ENCODE peak calls at places on chromosome 5, in five cellular contexts. Q is GM23338, C is vagina, I is prostate gland, V is suprapubic skin. G is an unnamed sample.

GRCh38 chr5:111942214-111942613 is 185.2 kb upstream of the NREP start:
- DNase-seq in Q (no peak), C (no peak), I (no peak), V (no peak), G (no peak)

GRCh38 chr5:64505769-64506566 is at the start of gene RGS7BP:
- DNase-seq in Q (peak; percentile 81), C (no peak), I (peak; percentile 26), V (no peak), G (no peak)

GRCh38 chr5:143064207-143064606 is 294.0 kb downstream of the ARHGAP26 start:
- DNase-seq in Q (no peak), C (no peak), I (no peak), V (no peak), G (no peak)

GRCh38 chr5:107257885-107258520 is 412.7 kb downstream of the EFNA5 start:
- DNase-seq in Q (no peak), C (no peak), I (no peak), V (no peak), G (no peak)

GRCh38 chr5:64759960-64760695 is 8.4 kb downstream of the SREK1IP1 start:
- DNase-seq in Q (peak; percentile 28), C (no peak), I (no peak), V (no peak), G (no peak)

GRCh38 chr5:116521173-116521872 is 53.3 kb downstream of the SEMA6A start:
- DNase-seq in Q (no peak), C (no peak), I (no peak), V (no peak), G (no peak)

GRCh38 chr5:16160706-16161105 is 18.9 kb downstream of the MARCHF11 start:
- DNase-seq in Q (peak; percentile 89), C (no peak), I (no peak), V (no peak), G (no peak)

GRCh38 chr5:85452322-85453025 is 1067.8 kb upstream of the EDIL3 start:
- DNase-seq in Q (no peak), C (no peak), I (no peak), V (no peak), G (no peak)

GRCh38 chr5:19564036-19564435 is 424.0 kb downstream of the CDH18 start:
- DNase-seq in Q (no peak), C (no peak), I (no peak), V (no peak), G (no peak)

GRCh38 chr5:104345513-104345823 is 782.9 kb upstream of the NUDT12 start:
- DNase-seq in Q (no peak), C (no peak), I (no peak), V (no peak), G (no peak)

GRCh38 chr5:9869616-9870288 is 239.6 kb upstream of the TAS2R1 start:
- DNase-seq in Q (no peak), C (no peak), I (no peak), V (no peak), G (no peak)

GRCh38 chr5:78907255-78907886 is 77.7 kb downstream of the ARSB start:
- DNase-seq in Q (no peak), C (no peak), I (no peak), V (no peak), G (peak; percentile 77)

GRCh38 chr5:113546711-113547159 is 33.2 kb downstream of the YTHDC2 start:
- DNase-seq in Q (no peak), C (no peak), I (no peak), V (no peak), G (no peak)

DNA sequence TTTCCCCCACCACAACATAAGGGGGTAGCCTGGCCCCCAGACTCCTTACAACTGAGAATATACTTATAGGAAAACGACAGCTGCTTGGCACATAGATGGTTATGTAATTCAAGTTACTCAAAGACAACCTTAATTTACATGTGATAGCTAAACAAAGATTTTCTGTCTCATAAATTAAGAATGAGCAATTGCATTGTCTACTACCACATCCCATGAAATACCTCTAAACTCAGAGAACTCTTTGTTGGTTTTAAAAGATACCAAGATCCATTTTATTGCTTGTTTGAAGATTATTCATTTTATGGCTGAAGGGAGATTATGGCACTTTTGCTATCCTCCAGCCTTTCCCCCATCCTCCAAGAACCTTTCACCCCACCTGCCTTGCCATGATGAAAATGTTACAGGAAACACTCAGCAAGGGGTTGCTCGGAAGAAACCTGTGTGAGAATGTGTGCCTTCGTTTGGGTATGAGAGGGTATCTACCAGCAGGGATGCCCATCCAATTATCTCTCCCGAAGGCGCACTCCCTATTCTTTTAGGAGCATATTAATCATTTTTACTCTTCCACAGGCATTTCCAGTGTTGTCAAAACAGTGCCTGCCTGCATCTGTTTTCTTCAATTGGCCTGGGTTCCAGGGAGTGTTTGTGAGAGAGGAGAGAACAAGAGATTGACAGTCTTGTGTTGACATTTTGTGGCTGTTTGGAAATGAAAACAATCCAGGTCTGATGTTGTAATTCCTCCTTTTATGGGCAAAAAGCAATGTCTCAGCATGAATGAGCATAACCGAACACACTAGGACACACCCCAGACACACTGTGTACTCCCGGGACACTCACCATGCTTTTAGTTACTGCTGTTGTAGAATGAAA is 208.0 kb upstream of the ANKRD55 start:
- DNase-seq in Q (no peak), C (no peak), I (peak; percentile 79), V (no peak), G (no peak)
- TF ChIP-seq POLR2AphosphoS5 in Q (no peak), C (peak; percentile 77), I (peak; percentile 95), V (no peak), G (peak; percentile 32)

DNA sequence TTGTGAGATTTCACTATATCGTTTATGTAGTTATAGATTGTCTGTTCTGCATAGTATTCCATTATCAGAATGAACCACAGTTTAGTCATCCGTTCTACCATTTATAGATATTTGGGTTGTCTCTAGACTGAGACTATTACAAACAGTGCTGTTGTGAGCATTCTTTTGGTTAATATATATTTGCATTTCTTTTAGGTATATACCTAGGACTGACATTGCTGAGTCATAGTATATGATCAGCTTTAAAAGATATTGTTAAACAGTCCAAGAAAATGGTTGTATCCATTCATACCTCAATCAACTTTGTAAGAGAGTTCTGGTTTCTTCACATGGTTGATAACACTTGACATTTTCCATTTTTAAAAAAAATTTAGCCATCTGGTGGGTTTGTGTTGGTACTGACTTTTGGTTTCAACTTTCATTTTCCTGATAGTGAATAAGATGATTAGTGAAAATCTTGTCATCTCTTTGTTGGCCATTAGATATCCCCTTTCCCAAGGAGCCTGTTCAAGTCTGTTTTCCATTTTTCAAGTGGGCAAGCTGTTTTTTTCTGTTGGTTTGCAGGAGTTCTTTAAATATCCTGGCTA is 22.9 kb upstream of the ADAM19 start:
- DNase-seq in Q (no peak), C (no peak), I (no peak), V (no peak), G (no peak)
- H3K4me1 ChIP-seq in Q (no peaks in the 10 kb centered on the region), C (no peaks in the 10 kb centered on the region), I (no peaks in the 10 kb centered on the region), V (no peaks in the 10 kb centered on the region), G (no peaks in the 10 kb centered on the region)

GRCh38 chr5:42872865-42873264 is 61.2 kb upstream of the SELENOP start:
- DNase-seq in Q (no peak), C (no peak), I (no peak), V (no peak), G (no peak)
- TF ChIP-seq POLR2AphosphoS5 in Q (no peak), C (no peak), I (no peak), V (no peak), G (no peak)

GRCh38 chr5:126523818-126524522 is 71.0 kb downstream of the ALDH7A1 start:
- DNase-seq in Q (no peak), C (no peak), I (no peak), V (no peak), G (no peak)
- H3K4me1 ChIP-seq in Q (peaks cover 7% of the 10 kb centered on the region), C (peaks cover 28% of the 10 kb centered on the region), I (peaks cover 5% of the 10 kb centered on the region), V (peaks cover 44% of the 10 kb centered on the region), G (peaks cover 48% of the 10 kb centered on the region)

DNA sequence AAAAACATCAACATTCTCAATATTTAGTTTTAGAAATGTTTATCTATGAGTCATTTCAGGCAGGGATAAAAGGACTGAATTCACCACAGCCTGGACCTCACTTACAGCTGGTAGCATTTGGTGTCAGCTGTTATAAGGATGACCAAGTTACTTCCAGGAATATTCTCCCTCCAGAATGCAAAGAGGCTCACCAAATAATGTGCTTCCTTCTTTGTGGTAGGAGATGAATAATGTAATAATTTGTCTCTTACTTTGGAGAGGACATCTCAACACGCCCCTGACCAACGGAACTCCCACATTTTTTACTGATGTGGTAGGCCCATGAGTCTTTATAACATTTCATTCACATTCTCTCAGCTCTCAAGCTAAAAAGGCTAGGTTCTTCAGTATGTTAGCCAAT is 825.9 kb upstream of the GRAMD2B start:
- DNase-seq in Q (no peak), C (no peak), I (no peak), V (no peak), G (no peak)
- TF ChIP-seq POLR2AphosphoS5 in Q (no peak), C (no peak), I (no peak), V (no peak), G (no peak)

GRCh38 chr5:36613771-36614656 is 7.6 kb downstream of the SLC1A3 start:
- DNase-seq in Q (no peak), C (no peak), I (no peak), V (no peak), G (no peak)

GRCh38 chr5:36610629-36611028 is 4.2 kb downstream of the SLC1A3 start:
- DNase-seq in Q (no peak), C (no peak), I (no peak), V (no peak), G (no peak)

GRCh38 chr5:36613241-36613640 is 6.8 kb downstream of the SLC1A3 start:
- DNase-seq in Q (no peak), C (no peak), I (no peak), V (no peak), G (no peak)

GRCh38 chr5:36614657-36615308 is 8.4 kb downstream of the SLC1A3 start:
- DNase-seq in Q (no peak), C (no peak), I (no peak), V (no peak), G (no peak)

GRCh38 chr5:36611520-36612274 is 5.3 kb downstream of the SLC1A3 start:
- DNase-seq in Q (no peak), C (no peak), I (no peak), V (no peak), G (no peak)
- H3K4me1 ChIP-seq in Q (peaks cover 29% of the 10 kb centered on the region), C (peaks cover 14% of the 10 kb centered on the region), I (no peaks in the 10 kb centered on the region), V (peaks cover 10% of the 10 kb centered on the region), G (peaks cover 5% of the 10 kb centered on the region)

GRCh38 chr5:146494656-146495055 is 21.3 kb downstream of the GPR151 start:
- DNase-seq in Q (no peak), C (no peak), I (no peak), V (no peak), G (no peak)

GRCh38 chr5:146484714-146485391 is 31.1 kb downstream of the GPR151 start:
- DNase-seq in Q (no peak), C (no peak), I (no peak), V (no peak), G (no peak)

GRCh38 chr5:146490089-146490843 is 25.7 kb downstream of the GPR151 start:
- DNase-seq in Q (no peak), C (no peak), I (no peak), V (no peak), G (no peak)
- TF ChIP-seq POLR2AphosphoS5 in Q (no peak), C (no peak), I (no peak), V (no peak), G (no peak)

GRCh38 chr5:139686919-139687421 is 38.8 kb downstream of the CXXC5 start:
- DNase-seq in Q (peak; percentile 56), C (no peak), I (no peak), V (no peak), G (no peak)

GRCh38 chr5:139686356-139686918 is 38.3 kb downstream of the CXXC5 start:
- DNase-seq in Q (no peak), C (no peak), I (no peak), V (no peak), G (no peak)

GRCh38 chr5:139684881-139685749 is 37.0 kb downstream of the CXXC5 start:
- DNase-seq in Q (peak; percentile 43), C (no peak), I (no peak), V (no peak), G (no peak)

GRCh38 chr5:139684350-139684880 is 36.3 kb downstream of the CXXC5 start:
- DNase-seq in Q (no peak), C (no peak), I (no peak), V (no peak), G (no peak)

GRCh38 chr5:139685886-139686285 is 37.7 kb downstream of the CXXC5 start:
- DNase-seq in Q (no peak), C (no peak), I (no peak), V (no peak), G (no peak)
- H3K4me1 ChIP-seq in Q (peaks cover 71% of the 10 kb centered on the region), C (peaks cover 26% of the 10 kb centered on the region), I (no peaks in the 10 kb centered on the region), V (peaks cover 19% of the 10 kb centered on the region), G (peaks cover 24% of the 10 kb centered on the region)

G was measured in sigmoid colon.